ENCODE peak calls at places on chromosome 6, in eight cellular contexts. H, T, U, R, W, O, F and M are unnamed samples.

GRCh38 chr6:136410201-136411027 is 120.8 kb upstream of the BCLAF1 start:
- DNase-seq in F (no peak), T (no peak), H (no peak), O (no peak), U (no peak), R (no peak), W (no peak), M (no peak)

GRCh38 chr6:124901105-124901504 is 61.1 kb upstream of the RNF217 start:
- DNase-seq in H (no peak), W (no peak), O (no peak), R (no peak), U (no peak), T (no peak), F (no peak), M (no peak)

GRCh38 chr6:148374040-148374439 is 31.4 kb downstream of the SASH1 start:
- DNase-seq in F (no peak), U (no peak), O (no peak), W (no peak), H (no peak), T (no peak), R (no peak), M (no peak)

GRCh38 chr6:18823782-18824386 is 436.7 kb downstream of the RNF144B start:
- DNase-seq in H (peak), F (peak), R (peak), W (no peak), T (no peak), O (no peak), U (no peak), M (no peak)

GRCh38 chr6:10320291-10320690 is 94.6 kb downstream of the TFAP2A start:
- DNase-seq in T (no peak), W (no peak), F (no peak), R (no peak), O (no peak), U (no peak), H (no peak), M (no peak)

GRCh38 chr6:16450821-16451220 is 212.4 kb downstream of the GMPR start:
- DNase-seq in T (no peak), W (no peak), R (no peak), H (no peak), U (no peak), F (no peak), O (no peak), M (no peak)

GRCh38 chr6:157198425-157199279 is 124.7 kb downstream of the TMEM242 start:
- DNase-seq in O (no peak), W (peak), T (no peak), R (peak), U (peak), F (no peak), H (peak), M (peak)

GRCh38 chr6:22068561-22069346 is 228.1 kb downstream of the PRL start:
- DNase-seq in F (no peak), U (no peak), W (no peak), T (no peak), H (no peak), R (no peak), O (no peak), M (no peak)

GRCh38 chr6:56995347-56995746 is 40.4 kb downstream of the BEND6 start:
- DNase-seq in O (no peak), T (no peak), F (no peak), R (no peak), W (no peak), H (no peak), U (no peak), M (no peak)

GRCh38 chr6:111591370-111591900 is 14.2 kb downstream of the TRAF3IP2 start:
- DNase-seq in W (peak), U (peak), H (no peak), R (no peak), O (no peak), F (no peak), T (no peak), M (no peak)

GRCh38 chr6:107323133-107323785 is 136.1 kb downstream of the PDSS2 start:
- DNase-seq in H (no peak), F (no peak), R (no peak), T (no peak), W (no peak), U (no peak), O (no peak), M (no peak)

GRCh38 chr6:25476126-25476525 is 175.9 kb upstream of the SCGN start:
- DNase-seq in O (no peak), W (no peak), T (no peak), F (no peak), H (no peak), U (no peak), R (no peak), M (no peak)

GRCh38 chr6:102670756-102671155 is 1277.2 kb downstream of the GRIK2 start:
- DNase-seq in H (peak), T (no peak), U (no peak), O (no peak), R (no peak), F (no peak), W (no peak), M (no peak)

GRCh38 chr6:19535351-19535750 is 301.8 kb upstream of the ID4 start:
- DNase-seq in O (no peak), F (no peak), T (no peak), H (peak), R (no peak), U (no peak), W (no peak), M (no peak)

GRCh38 chr6:77173472-77174074 is 289.7 kb downstream of the HTR1B start:
- DNase-seq in W (no peak), U (no peak), O (no peak), F (no peak), R (no peak), H (no peak), T (no peak), M (no peak)

GRCh38 chr6:32393660-32394420 is 13.1 kb downstream of the BTNL2 start:
- DNase-seq in F (no peak), W (no peak), R (no peak), O (no peak), H (no peak), T (no peak), U (no peak), M (no peak)

GRCh38 chr6:49257549-49257948 is 205.5 kb downstream of the MMUT start:
- DNase-seq in W (no peak), R (no peak), O (no peak), U (no peak), H (peak), T (no peak), F (no peak), M (no peak)

GRCh38 chr6:26743941-26744699 is 84.6 kb upstream of the ZNF322 start:
- DNase-seq in T (no peak), O (no peak), F (no peak), U (no peak), H (no peak), R (no peak), W (no peak), M (no peak)

GRCh38 chr6:115819506-115819905 is 241.2 kb downstream of the FRK start:
- DNase-seq in F (no peak), U (no peak), O (no peak), R (no peak), T (no peak), H (no peak), W (no peak), M (no peak)

GRCh38 chr6:170124836-170125235 is 166.0 kb downstream of the DLL1 start:
- DNase-seq in O (peak), H (no peak), R (no peak), F (no peak), W (no peak), T (no peak), U (no peak), M (no peak)

GRCh38 chr6:139395891-139396299 is 21.4 kb upstream of the CITED2 start:
- DNase-seq in R (no peak), U (no peak), O (no peak), H (no peak), T (no peak), W (no peak), F (peak), M (no peak)

GRCh38 chr6:109449789-109450673 is 5.5 kb downstream of the MICAL1 start:
- DNase-seq in O (no peak), W (no peak), F (no peak), R (no peak), U (no peak), H (no peak), T (no peak), M (no peak)

GRCh38 chr6:11770546-11771466 is 7.8 kb downstream of the ADTRP start:
- DNase-seq in W (peak), H (no peak), O (peak), F (no peak), U (peak), T (no peak), R (no peak), M (no peak)

GRCh38 chr6:70724524-70724923 is 56.8 kb downstream of the SMAP1 start:
- DNase-seq in W (no peak), U (no peak), F (no peak), T (no peak), O (no peak), H (no peak), R (no peak), M (no peak)

GRCh38 chr6:27650620-27651370 is 177.9 kb upstream of the ZNF184 start:
- DNase-seq in H (peak), T (peak), U (no peak), F (no peak), R (no peak), O (no peak), W (no peak), M (no peak)

GRCh38 chr6:101931766-101932165 is 538.3 kb downstream of the GRIK2 start:
- DNase-seq in R (no peak), W (no peak), H (no peak), F (no peak), O (no peak), U (no peak), T (no peak), M (no peak)

GRCh38 chr6:170438402-170438753 is 114.7 kb downstream of the PSMB1 start:
- DNase-seq in T (peak), O (peak), R (peak), H (peak), F (no peak), W (peak), U (peak), M (peak)

GRCh38 chr6:83467620-83468036 is 36.8 kb upstream of the ME1 start:
- DNase-seq in H (no peak), F (peak), O (no peak), R (no peak), W (no peak), U (peak), T (no peak), M (no peak)

GRCh38 chr6:116764557-116764960 is 960 bp downstream of the FAM162B start:
- DNase-seq in F (no peak), T (peak), R (no peak), H (no peak), U (peak), O (peak), W (peak), M (no peak)

GRCh38 chr6:169589293-169589692 is 112.5 kb downstream of the WDR27 start:
- DNase-seq in U (no peak), H (no peak), F (no peak), T (no peak), R (no peak), W (no peak), O (no peak), M (no peak)

GRCh38 chr6:15663057-15663638 is 320 bp upstream of the DTNBP1 start:
- DNase-seq in R (peak), H (peak), U (no peak), O (no peak), W (no peak), F (peak), T (no peak), M (peak)